ENCODE peak calls at places on chromosomes 6 and 20, in four cellular contexts. U is H1, E is SK-N-SH, C is HepG2. O is an unnamed sample.

GRCh38 chr6:100344321-100344720 is 120.4 kb downstream of the SIM1 start:
- DNase-seq in E (no peak), C (no peak), U (no peak), O (no peak)

GRCh38 chr20:20593447-20594170 is 118.8 kb downstream of the RALGAPA2 start:
- DNase-seq in E (peak), U (peak), C (peak), O (peak)

GRCh38 chr20:56809668-56810067 is 180.6 kb downstream of the TFAP2C start:
- DNase-seq in C (no peak), E (no peak), U (no peak), O (no peak)

GRCh38 chr20:43960231-43960630 is 45.6 kb downstream of the TOX2 start:
- DNase-seq in E (no peak), C (no peak), U (no peak), O (no peak)

GRCh38 chr20:63854069-63854765 is 7.1 kb upstream of the ABHD16B start:
- DNase-seq in E (peak), C (no peak), U (peak), O (no peak)

GRCh38 chr20:54323227-54323734 is 115.4 kb downstream of the PFDN4 start:
- DNase-seq in E (no peak), C (no peak), U (no peak), O (no peak)

GRCh38 chr6:159104163-159104885 is 59.5 kb upstream of the TAGAP start:
- DNase-seq in E (peak), U (peak), C (peak), O (peak)

GRCh38 chr6:167341038-167341613 is 16.2 kb downstream of the TTLL2 start:
- DNase-seq in U (no peak), C (no peak), E (no peak), O (no peak)

DNA sequence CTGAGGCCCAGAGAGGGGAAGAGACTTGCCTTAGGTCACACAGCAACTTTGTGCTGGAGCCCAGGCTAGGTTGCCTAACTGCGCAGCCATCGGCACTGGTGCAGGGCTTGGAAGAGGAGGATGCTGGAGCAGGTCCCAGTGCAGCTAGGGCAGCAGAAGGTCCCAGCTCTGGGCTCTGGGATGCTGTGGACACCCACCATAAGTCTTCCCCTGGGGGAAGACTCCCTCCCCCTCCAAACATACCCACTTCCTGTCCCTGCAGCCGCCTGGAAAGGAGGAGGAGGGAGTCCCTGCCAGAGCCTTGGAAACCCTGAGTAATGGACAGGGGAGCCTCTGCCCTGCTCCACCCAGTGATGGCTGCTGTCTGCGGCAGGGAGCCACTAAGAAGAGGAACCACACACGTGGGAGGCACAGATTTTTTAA is 93.6 kb downstream of the NCR2 start:
- DNase-seq in C (no peak), E (no peak), U (no peak), O (no peak)
- TF ChIP-seq YY1 in C (no peak), E (no peak), U (no peak), O (no peak)

DNA sequence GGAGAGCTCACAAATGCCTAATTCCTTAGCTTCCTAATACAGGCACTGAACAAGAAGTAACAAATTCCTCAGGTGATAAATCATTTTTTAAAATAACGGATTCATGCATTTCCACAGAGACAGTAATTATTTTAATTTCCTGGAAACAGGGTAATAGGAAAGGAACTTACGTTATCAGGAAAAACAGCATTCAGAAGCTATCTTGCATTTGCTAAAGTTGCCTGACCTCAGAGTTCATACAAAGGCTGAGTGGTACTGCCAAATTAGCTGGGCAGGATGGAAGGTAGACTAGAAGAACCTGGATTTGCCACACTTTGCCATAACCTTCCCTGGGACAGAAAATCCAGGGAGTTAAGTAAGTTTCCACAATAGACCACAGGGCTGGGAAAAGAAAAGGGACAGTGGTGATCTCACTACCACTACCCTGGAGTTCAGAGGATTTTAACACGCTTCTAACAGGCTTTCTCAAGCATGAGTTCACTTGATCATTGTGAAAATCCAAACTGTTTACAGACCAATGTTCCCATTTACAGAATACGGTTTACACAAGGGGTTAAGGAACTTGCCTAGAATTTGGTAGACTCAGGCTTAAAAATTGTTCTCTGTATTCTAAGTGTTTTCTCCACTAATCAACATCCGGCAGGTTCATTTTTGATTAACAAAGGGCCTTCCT is 57.0 kb downstream of the KIF13A start:
- DNase-seq in U (no peak), E (no peak), C (peak), O (no peak)
- TF ChIP-seq YY1 in U (no peak), E (no peak), C (no peak), O (no peak)

DNA sequence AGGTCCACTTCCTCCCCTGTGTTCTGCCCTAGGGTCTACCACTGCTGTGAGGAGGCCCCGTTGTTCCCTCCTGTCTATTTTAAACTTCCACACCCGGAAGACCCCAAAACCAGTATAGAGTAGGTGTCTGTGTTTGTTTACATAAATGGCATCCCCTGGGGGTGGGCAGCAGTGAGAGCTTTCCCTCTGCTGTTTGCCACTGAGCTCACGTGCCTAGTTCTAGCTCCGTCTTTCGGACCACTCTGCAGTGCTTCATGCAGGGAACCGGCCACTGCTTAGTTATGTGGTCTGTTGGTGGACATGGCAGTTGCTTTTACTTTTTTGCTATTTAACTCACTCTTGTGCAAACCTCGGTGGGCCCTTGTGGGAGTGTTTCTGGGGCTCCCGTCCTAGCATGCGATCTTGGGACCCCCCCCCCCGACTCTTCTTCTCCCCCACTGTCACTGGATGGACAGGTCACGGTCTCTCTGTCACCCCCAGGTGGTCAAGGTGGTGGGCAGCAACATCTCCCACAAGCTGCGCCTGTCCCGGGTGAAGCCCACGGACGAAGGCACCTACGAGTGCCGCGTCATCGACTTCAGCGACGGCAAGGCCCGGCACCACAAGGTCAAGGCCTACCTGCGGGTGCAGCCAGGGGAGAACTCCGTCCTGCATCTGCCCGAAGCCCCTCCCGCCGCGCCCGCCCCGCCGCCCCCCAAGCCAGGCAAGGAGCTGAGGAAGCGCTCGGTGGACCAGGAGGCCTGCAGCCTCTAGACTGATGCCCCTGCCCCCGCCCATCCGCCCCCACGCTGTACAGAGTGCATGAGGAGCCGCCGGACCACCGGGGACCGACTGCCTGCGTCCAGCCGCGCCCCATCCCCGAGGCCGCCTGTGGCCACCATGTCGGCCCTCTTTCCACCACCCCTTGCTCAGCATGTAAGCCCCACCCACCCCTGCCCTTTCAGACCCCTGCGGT is 40.9 kb downstream of the VSTM2L start:
- DNase-seq in U (peak), E (peak), C (no peak), O (no peak)
- TF ChIP-seq YY1 in U (no peak), E (no peak), C (no peak), O (no peak)

DNA sequence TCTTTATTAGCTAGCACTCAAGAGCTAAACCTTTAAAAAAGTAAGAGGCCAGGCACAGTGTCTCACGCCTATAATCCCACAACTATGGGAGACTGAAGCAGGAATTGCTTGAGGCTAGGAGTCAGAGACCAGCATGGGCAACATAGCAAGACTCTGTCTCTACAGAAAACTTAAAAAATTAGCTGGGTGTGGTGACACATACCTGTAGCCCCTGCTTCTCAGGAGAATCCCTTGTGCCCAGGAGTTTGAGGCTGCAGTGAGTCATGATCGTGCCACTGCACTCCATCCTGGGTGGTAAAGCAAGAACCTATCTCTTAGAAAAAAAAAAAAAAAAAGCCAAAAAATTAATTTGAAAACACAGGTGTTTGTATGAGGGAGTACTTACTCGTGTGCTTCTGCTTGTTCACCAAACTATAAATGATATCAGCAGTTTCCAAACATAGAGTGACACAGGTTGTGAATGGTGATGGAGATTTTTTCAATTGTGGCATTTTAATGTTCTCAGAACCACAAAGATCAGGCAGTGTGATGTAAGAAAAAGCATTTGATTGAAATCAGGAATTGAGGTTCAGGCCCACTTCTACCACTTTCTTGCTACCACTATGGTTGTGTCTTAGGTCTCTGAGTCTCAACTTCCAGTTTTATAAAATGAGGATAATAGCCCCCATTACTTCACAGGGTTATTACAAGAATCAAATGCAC is 104.9 kb downstream of the FOXO3 start:
- DNase-seq in U (no peak), E (no peak), C (no peak), O (no peak)
- TF ChIP-seq YY1 in U (no peak), E (no peak), C (no peak), O (no peak)

DNA sequence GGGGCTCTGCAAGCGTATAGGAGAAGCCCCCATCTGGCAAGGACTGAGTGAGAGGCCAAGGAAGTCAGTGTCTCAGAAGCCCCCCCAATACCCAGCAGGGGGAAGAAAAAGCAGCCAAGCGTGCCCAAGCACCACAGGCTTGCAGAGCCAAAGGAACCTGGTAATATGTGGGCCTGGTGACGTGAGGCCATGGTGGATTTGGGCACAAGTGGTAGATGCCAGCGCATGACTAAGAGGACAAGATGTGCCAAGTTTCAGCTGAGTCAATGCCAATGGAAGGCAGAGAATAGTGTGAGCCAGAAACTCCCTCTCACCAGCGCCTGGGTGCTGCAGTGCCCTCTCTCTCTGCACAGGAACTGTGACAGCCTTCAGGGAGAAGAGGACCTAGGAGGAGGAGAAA is 110.0 kb downstream of the QRSL1 start:
- DNase-seq in U (no peak), E (no peak), C (no peak), O (no peak)
- TF ChIP-seq YY1 in U (no peak), E (no peak), C (no peak), O (no peak)

GRCh38 chr6:126228001-126228791 is 111.7 kb upstream of the CENPW start:
- DNase-seq in C (no peak), U (no peak), E (peak), O (no peak)
- TF ChIP-seq YY1 in C (no peak), U (no peak), E (no peak), O (no peak)

GRCh38 chr20:47784256-47784598 is 1.1 kb downstream of the SULF2 start:
- DNase-seq in C (no peak), E (no peak), U (no peak), O (no peak)

GRCh38 chr20:47785321-47785899 is at the start of gene SULF2:
- DNase-seq in U (peak), C (no peak), E (peak), O (no peak)

GRCh38 chr20:47782920-47783552 is 2.2 kb downstream of the SULF2 start:
- DNase-seq in E (no peak), C (peak), U (no peak), O (no peak)

GRCh38 chr20:47785900-47786762 is 850 bp upstream of the SULF2 start:
- DNase-seq in U (peak), E (peak), C (peak), O (no peak)

DNA sequence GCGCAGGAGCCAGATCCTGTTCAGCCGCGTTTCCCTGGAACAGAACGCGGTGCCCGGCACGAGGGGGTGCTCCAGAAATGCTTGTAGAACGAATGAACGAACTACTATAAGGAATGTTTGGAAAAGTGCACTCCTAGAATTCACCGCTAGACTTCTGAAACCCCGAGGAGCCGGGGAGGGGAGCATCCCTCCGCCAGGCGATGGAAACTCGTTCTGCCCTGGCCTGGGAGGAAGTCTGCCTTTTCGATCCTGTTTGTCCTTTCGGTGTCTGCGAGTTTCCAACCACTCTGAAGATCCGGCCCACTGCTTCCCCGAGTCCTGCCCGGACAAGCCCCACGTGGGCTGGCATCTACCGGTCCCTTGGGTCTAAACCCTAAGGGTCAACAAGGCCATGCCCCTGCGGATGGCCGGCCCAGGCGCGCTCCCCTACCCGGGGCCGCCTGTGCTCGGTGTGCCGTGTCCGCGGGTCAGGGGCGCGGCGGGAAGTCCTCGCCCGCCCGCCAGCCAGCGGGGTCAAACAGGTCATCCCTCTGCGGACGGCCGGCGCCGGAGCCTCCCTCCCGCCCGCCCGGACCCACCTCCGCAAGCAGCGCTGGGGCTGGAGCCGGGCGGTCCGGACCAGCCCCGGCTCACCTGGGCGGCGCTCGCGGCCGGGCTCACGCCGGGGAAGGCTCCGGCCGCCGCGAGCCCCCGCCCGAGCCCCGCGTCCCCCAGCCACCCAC is 521 bp downstream of the SULF2 start:
- DNase-seq in U (peak), E (peak), C (peak), O (no peak)
- TF ChIP-seq YY1 in U (no peak), E (no peak), C (no peak), O (no peak)

GRCh38 chr6:37134622-37135191 is 35.2 kb upstream of the PIM1 start:
- DNase-seq in U (no peak), E (no peak), C (no peak), O (no peak)
- TF ChIP-seq YY1 in U (no peak), E (no peak), C (no peak), O (no peak)